ENCODE peak calls at places on chromosomes 4 and X, in seven cellular contexts. One of them, this sample, is unnamed.

GRCh38 chr4:175453456-175453855 is 358.6 kb downstream of the GPM6A start:
- DNase-seq in osteocyte: no peak
- DNase-seq in MM.1S: no peak
- DNase-seq in AG10803: no peak
- DNase-seq in AG04450: no peak
- DNase-seq in WTC11: no peak
- DNase-seq in GM10248: no peak
- DNase-seq in this sample: no peak

GRCh38 chr4:26131053-26131452 is 189.8 kb upstream of the RBPJ start:
- DNase-seq in WTC11: no peak
- DNase-seq in AG04450: no peak
- DNase-seq in osteocyte: no peak
- DNase-seq in GM10248: no peak
- DNase-seq in AG10803: no peak
- DNase-seq in MM.1S: no peak
- DNase-seq in this sample: no peak

GRCh38 chr4:55116450-55116849 is 8.9 kb downstream of the KDR start:
- DNase-seq in osteocyte: no peak
- DNase-seq in AG10803: peak
- DNase-seq in WTC11: no peak
- DNase-seq in AG04450: no peak
- DNase-seq in MM.1S: no peak
- DNase-seq in GM10248: no peak
- DNase-seq in this sample: no peak

GRCh38 chr4:26319467-26320158 is 1.2 kb upstream of the RBPJ start:
- DNase-seq in osteocyte: peak
- DNase-seq in AG04450: peak
- DNase-seq in GM10248: peak
- DNase-seq in MM.1S: peak
- DNase-seq in WTC11: peak
- DNase-seq in AG10803: peak
- DNase-seq in this sample: peak

GRCh38 chr4:30473225-30473624 is 246.9 kb upstream of the PCDH7 start:
- DNase-seq in WTC11: no peak
- DNase-seq in AG10803: no peak
- DNase-seq in AG04450: no peak
- DNase-seq in osteocyte: no peak
- DNase-seq in MM.1S: peak
- DNase-seq in GM10248: no peak
- DNase-seq in this sample: no peak

GRCh38 chr4:100849319-100849718 is 331.5 kb upstream of the EMCN start:
- DNase-seq in WTC11: no peak
- DNase-seq in AG10803: no peak
- DNase-seq in GM10248: no peak
- DNase-seq in MM.1S: no peak
- DNase-seq in osteocyte: no peak
- DNase-seq in AG04450: no peak
- DNase-seq in this sample: no peak

GRCh38 chr4:102684605-102685052 is 76.1 kb downstream of the MANBA start:
- DNase-seq in MM.1S: peak
- DNase-seq in AG04450: peak
- DNase-seq in GM10248: no peak
- DNase-seq in WTC11: no peak
- DNase-seq in AG10803: peak
- DNase-seq in osteocyte: no peak
- DNase-seq in this sample: no peak

GRCh38 chrX:124216396-124217124 is 115.9 kb upstream of the TEX13D start:
- DNase-seq in WTC11: peak
- DNase-seq in osteocyte: no peak
- DNase-seq in GM10248: no peak
- DNase-seq in MM.1S: no peak
- DNase-seq in AG04450: no peak
- DNase-seq in AG10803: no peak
- DNase-seq in this sample: no peak

GRCh38 chrX:1451251-1451675 is 1.4 kb downstream of the ASMTL start:
- DNase-seq in osteocyte: peak
- DNase-seq in GM10248: no peak
- DNase-seq in WTC11: no peak
- DNase-seq in MM.1S: no peak
- DNase-seq in AG10803: no peak
- DNase-seq in AG04450: no peak
- DNase-seq in this sample: no peak

GRCh38 chrX:49061490-49061889 is 2.7 kb downstream of the CCDC120 start:
- DNase-seq in AG04450: no peak
- DNase-seq in MM.1S: no peak
- DNase-seq in GM10248: no peak
- DNase-seq in osteocyte: no peak
- DNase-seq in AG10803: no peak
- DNase-seq in WTC11: no peak
- DNase-seq in this sample: no peak

GRCh38 chr4:213971-214370 is 89.7 kb downstream of the ZNF718 start:
- DNase-seq in AG10803: no peak
- DNase-seq in AG04450: no peak
- DNase-seq in WTC11: no peak
- DNase-seq in MM.1S: no peak
- DNase-seq in GM10248: no peak
- DNase-seq in osteocyte: no peak
- DNase-seq in this sample: no peak

GRCh38 chr4:112031712-112032328 is 113.4 kb upstream of the FAM241A start:
- DNase-seq in AG04450: peak
- DNase-seq in AG10803: peak
- DNase-seq in WTC11: no peak
- DNase-seq in GM10248: peak
- DNase-seq in osteocyte: no peak
- DNase-seq in MM.1S: peak
- DNase-seq in this sample: peak

GRCh38 chr4:8874896-8875680 is 3.4 kb upstream of the HMX1 start:
- DNase-seq in MM.1S: no peak
- DNase-seq in osteocyte: no peak
- DNase-seq in AG04450: no peak
- DNase-seq in WTC11: no peak
- DNase-seq in GM10248: no peak
- DNase-seq in AG10803: no peak
- DNase-seq in this sample: peak

GRCh38 chrX:117510453-117510852 is 606.2 kb downstream of the KLHL13 start:
- DNase-seq in AG10803: no peak
- DNase-seq in osteocyte: no peak
- DNase-seq in MM.1S: no peak
- DNase-seq in AG04450: no peak
- DNase-seq in GM10248: no peak
- DNase-seq in WTC11: no peak
- DNase-seq in this sample: no peak

GRCh38 chr4:62640296-62640695 is 1440.2 kb downstream of the ADGRL3 start:
- DNase-seq in osteocyte: no peak
- DNase-seq in AG04450: no peak
- DNase-seq in AG10803: no peak
- DNase-seq in GM10248: no peak
- DNase-seq in MM.1S: no peak
- DNase-seq in WTC11: no peak
- DNase-seq in this sample: no peak

GRCh38 chr4:15682790-15683495 is 1.3 kb downstream of the FAM200B start:
- DNase-seq in AG10803: no peak
- DNase-seq in MM.1S: no peak
- DNase-seq in GM10248: no peak
- DNase-seq in AG04450: no peak
- DNase-seq in WTC11: no peak
- DNase-seq in osteocyte: no peak
- DNase-seq in this sample: no peak

GRCh38 chr4:15681067-15681371 is 608 bp upstream of the FAM200B start:
- DNase-seq in osteocyte: no peak
- DNase-seq in AG04450: no peak
- DNase-seq in AG10803: no peak
- DNase-seq in GM10248: no peak
- DNase-seq in MM.1S: no peak
- DNase-seq in WTC11: no peak
- DNase-seq in this sample: no peak

GRCh38 chr4:15684498-15684897 is 2.9 kb downstream of the FAM200B start:
- DNase-seq in AG10803: no peak
- DNase-seq in WTC11: no peak
- DNase-seq in AG04450: no peak
- DNase-seq in osteocyte: no peak
- DNase-seq in GM10248: no peak
- DNase-seq in MM.1S: no peak
- DNase-seq in this sample: no peak

GRCh38 chr4:15682340-15682725 is 706 bp downstream of the FAM200B start:
- DNase-seq in WTC11: no peak
- DNase-seq in AG04450: no peak
- DNase-seq in osteocyte: no peak
- DNase-seq in MM.1S: no peak
- DNase-seq in GM10248: no peak
- DNase-seq in AG10803: peak
- DNase-seq in this sample: no peak

DNA sequence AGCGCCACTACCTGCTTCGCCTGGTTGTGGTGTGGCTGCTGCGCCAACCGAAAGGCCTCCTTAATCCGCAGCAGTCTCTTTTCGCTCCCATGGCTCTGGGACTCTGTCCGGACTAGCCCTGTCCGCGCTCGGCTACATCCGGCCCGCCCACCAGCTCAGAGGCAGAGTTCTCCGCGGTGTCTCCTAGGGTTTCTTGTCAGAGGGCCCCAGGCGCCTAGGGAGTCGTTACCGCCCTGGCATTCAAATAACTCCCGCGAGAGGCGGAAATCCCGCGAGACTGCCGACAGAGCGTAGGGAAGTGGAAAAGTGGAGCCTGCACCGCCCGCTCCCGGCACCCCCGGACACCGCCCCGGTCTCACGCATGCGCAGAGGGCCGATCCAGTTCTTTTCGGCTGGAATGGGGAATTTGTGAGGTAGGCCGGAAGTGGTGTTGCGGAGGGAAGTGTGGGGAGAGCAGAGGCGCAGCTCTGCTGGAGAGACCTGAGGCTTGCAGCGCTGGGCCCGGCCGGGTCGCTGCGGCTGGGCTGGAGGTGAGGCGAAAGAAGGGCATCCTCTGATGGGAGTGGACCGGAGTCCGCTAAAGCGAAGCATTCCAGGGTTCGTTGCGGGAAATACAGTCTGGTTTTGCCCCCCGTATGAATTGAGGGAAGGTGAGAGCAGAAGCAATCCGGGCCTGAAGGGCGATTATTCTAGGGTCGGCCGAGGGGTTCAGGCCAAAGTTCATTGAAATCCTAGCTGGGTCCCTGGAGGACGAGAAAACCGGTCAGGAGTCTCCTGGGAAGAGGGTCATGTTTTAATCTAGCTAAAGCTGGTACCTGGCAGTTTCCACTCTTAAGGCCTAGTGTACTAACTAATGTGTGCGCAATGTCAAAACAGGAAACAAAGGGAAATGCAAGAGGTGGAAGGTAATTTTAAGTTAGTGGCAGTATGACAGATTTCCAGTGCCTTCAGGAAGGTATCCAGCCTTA is at the start of gene FAM200B:
- DNase-seq in AG10803: peak
- DNase-seq in osteocyte: peak
- DNase-seq in AG04450: peak
- DNase-seq in GM10248: peak
- DNase-seq in MM.1S: peak
- DNase-seq in WTC11: peak
- DNase-seq in this sample: peak
- TF ChIP-seq CTCF in AG10803: no peak
- TF ChIP-seq CTCF in osteocyte: no peak
- TF ChIP-seq CTCF in AG04450: peak
- TF ChIP-seq CTCF in GM10248: no peak
- TF ChIP-seq CTCF in MM.1S: no peak
- TF ChIP-seq CTCF in WTC11: no peak
- TF ChIP-seq CTCF in this sample: no peak

GRCh38 chrX:98452456-98452855 is 1568.7 kb downstream of the RPA4 start:
- DNase-seq in WTC11: no peak
- DNase-seq in osteocyte: no peak
- DNase-seq in MM.1S: no peak
- DNase-seq in GM10248: no peak
- DNase-seq in AG04450: no peak
- DNase-seq in AG10803: no peak
- DNase-seq in this sample: no peak

DNA sequence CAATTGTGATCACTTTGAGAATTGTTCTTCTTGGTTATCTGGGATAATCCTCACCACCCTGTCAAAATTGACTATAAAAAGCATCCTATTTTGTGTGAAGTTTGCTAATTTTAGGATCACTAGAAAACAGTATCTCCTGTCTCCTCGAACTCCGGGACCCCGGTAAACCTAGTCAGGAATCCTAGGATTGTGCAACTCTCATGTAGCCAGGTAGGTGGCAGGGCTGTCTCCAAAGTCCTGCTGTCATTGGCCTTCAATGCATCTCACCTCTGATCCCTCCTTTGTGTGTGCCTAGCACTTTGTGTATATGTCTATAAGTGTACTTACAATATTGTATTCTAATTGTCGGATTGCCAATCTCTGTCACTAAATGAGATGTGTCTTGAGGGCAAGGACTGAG is 1564.8 kb downstream of the RPA4 start:
- DNase-seq in osteocyte: no peak
- DNase-seq in AG04450: no peak
- DNase-seq in WTC11: peak
- DNase-seq in MM.1S: no peak
- DNase-seq in AG10803: no peak
- DNase-seq in GM10248: no peak
- DNase-seq in this sample: no peak
- TF ChIP-seq CTCF in osteocyte: peak
- TF ChIP-seq CTCF in AG04450: no peak
- TF ChIP-seq CTCF in WTC11: no peak
- TF ChIP-seq CTCF in MM.1S: no peak
- TF ChIP-seq CTCF in AG10803: no peak
- TF ChIP-seq CTCF in GM10248: no peak
- TF ChIP-seq CTCF in this sample: no peak

DNA sequence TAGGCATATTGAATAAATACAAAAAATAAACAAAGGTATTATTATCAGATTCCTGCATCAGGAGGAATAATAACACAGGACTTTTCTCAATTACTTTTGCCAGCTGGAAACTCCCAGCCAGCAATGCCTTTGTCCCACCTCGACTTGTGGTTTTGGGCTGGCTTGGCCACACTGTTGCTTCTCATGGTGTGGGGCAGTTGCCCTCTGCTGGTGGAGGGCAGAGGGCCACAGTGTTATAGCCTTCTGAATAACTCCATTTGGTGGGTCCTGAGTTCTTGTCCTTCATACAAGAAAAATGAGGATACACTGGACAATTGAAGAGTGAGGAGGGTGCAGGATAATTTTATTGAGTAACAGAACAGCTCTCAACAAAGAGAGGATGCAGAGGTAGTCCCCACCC is 1206.0 kb upstream of the ADGRL3 start:
- DNase-seq in AG04450: no peak
- DNase-seq in MM.1S: no peak
- DNase-seq in GM10248: no peak
- DNase-seq in WTC11: peak
- DNase-seq in AG10803: no peak
- DNase-seq in osteocyte: no peak
- DNase-seq in this sample: no peak
- TF ChIP-seq CTCF in AG04450: no peak
- TF ChIP-seq CTCF in MM.1S: peak
- TF ChIP-seq CTCF in GM10248: no peak
- TF ChIP-seq CTCF in WTC11: peak
- TF ChIP-seq CTCF in AG10803: no peak
- TF ChIP-seq CTCF in osteocyte: no peak
- TF ChIP-seq CTCF in this sample: no peak

DNA sequence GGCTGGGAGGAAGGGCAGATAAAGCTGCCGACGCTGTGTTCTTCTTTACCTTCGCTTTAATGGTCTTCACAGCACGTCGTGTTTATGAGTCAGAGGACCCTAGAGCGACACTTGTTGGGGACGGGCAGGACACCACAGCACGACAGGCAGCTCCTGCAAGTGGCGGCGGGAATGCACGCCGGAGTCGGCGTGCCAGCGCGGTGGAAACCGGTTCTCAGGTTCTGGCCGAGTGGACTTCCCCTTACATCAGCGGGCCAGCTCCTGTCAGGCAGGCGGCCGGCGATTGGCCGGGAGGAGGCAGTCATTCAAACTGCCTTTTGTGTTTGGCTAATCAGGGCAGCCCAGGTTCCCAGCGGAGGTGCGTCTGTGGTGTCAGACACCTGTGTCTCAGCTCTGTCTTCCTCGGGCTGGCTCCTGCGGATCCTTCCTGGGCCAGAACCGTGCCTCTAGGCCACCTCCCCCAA is 150.9 kb downstream of the SHROOM3 start:
- DNase-seq in WTC11: peak
- DNase-seq in osteocyte: no peak
- DNase-seq in GM10248: peak
- DNase-seq in AG04450: no peak
- DNase-seq in MM.1S: peak
- DNase-seq in AG10803: no peak
- DNase-seq in this sample: peak
- TF ChIP-seq CTCF in WTC11: no peak
- TF ChIP-seq CTCF in osteocyte: peak
- TF ChIP-seq CTCF in GM10248: peak
- TF ChIP-seq CTCF in AG04450: no peak
- TF ChIP-seq CTCF in MM.1S: peak
- TF ChIP-seq CTCF in AG10803: peak
- TF ChIP-seq CTCF in this sample: no peak